ENCODE peak calls at places on chromosomes 3 and 15, in nine cellular contexts. E is NCI-H1105 treated with DMSO at 0.1 percent for 48 hours; O is T-helper 9 cell; C is sigmoid colon; S is iPS DF 6.9; U is CD8-positive, alpha-beta memory T cell; R is NCI-H1694 treated with DMSO at 0.1 percent for 48 hours; F is astrocyte; V is LHCN-M2. H is an unnamed sample.

GRCh38 chr3:40237892-40238571 is 71.5 kb upstream of the EIF1B start:
- DNase-seq in C (no peak), E (no peak), S (peak), O (no peak), V (peak), F (no peak), R (no peak), U (no peak), H (no peak)

GRCh38 chr3:169390310-169390731 is 273.2 kb downstream of the MECOM start:
- DNase-seq in E (peak), V (no peak), U (no peak), S (no peak), O (no peak), C (no peak), F (peak), R (no peak), H (no peak)

GRCh38 chr3:95511915-95512314 is 1302.5 kb upstream of the EPHA6 start:
- DNase-seq in R (no peak), F (no peak), C (no peak), S (no peak), V (no peak), E (no peak), U (no peak), O (no peak), H (no peak)

GRCh38 chr3:184176377-184177330 is 2.0 kb downstream of the AP2M1 start:
- DNase-seq in U (no peak), F (peak), R (no peak), C (peak), E (no peak), O (no peak), S (no peak), V (peak), H (no peak)

GRCh38 chr15:29196306-29196705 is 73.3 kb downstream of the NSMCE3 start:
- DNase-seq in C (no peak), V (no peak), E (no peak), U (no peak), F (no peak), S (peak), R (no peak), O (no peak), H (no peak)

GRCh38 chr15:69118089-69118488 is 42.3 kb upstream of the GLCE start:
- DNase-seq in O (no peak), C (no peak), F (no peak), V (peak), E (no peak), U (no peak), R (no peak), S (no peak), H (no peak)

GRCh38 chr15:31162721-31163510 is 61.4 kb upstream of the TRPM1 start:
- DNase-seq in E (no peak), F (no peak), O (no peak), U (no peak), S (no peak), R (no peak), C (no peak), V (no peak), H (no peak)

GRCh38 chr15:75200765-75201608 is 695 bp upstream of the C15orf39 start:
- DNase-seq in F (no peak), U (no peak), C (peak), E (peak), V (peak), O (peak), S (no peak), R (no peak), H (no peak)

GRCh38 chr15:99421172-99421656 is 144.6 kb upstream of the MEF2A start:
- DNase-seq in E (no peak), C (peak), F (no peak), S (no peak), O (no peak), R (no peak), U (no peak), V (no peak), H (no peak)

GRCh38 chr3:168620854-168621253 is 525.1 kb upstream of the GOLIM4 start:
- DNase-seq in S (peak), O (no peak), C (no peak), E (peak), U (no peak), F (no peak), V (no peak), R (peak), H (peak)

GRCh38 chr15:50077655-50078054 is 41.4 kb downstream of the ATP8B4 start:
- DNase-seq in O (no peak), R (no peak), V (no peak), C (no peak), U (no peak), F (no peak), E (no peak), S (no peak), H (no peak)

GRCh38 chr3:149919509-149919908 is 51.2 kb downstream of the PFN2 start:
- DNase-seq in O (no peak), C (no peak), S (no peak), F (no peak), R (no peak), E (no peak), V (no peak), U (no peak), H (no peak)

GRCh38 chr3:72907131-72907697 is 19.4 kb downstream of the GXYLT2 start:
- DNase-seq in E (no peak), O (no peak), U (no peak), F (peak), C (peak), V (peak), S (no peak), R (no peak), H (no peak)

GRCh38 chr3:186953011-186953487 is 22.7 kb downstream of the ST6GAL1 start:
- DNase-seq in O (no peak), V (peak), U (no peak), E (no peak), R (no peak), C (no peak), F (peak), S (no peak), H (no peak)

GRCh38 chr3:178637802-178638201 is 101.6 kb downstream of the KCNMB2 start:
- DNase-seq in F (no peak), E (no peak), S (no peak), R (no peak), U (no peak), C (no peak), O (no peak), V (no peak), H (no peak)

GRCh38 chr3:152173627-152174026 is 95.1 kb upstream of the MBNL1 start:
- DNase-seq in C (no peak), R (no peak), O (no peak), E (no peak), U (no peak), V (no peak), S (no peak), F (no peak), H (no peak)

GRCh38 chr15:85639752-85640381 is 154.9 kb downstream of the KLHL25 start:
- DNase-seq in E (no peak), U (no peak), F (peak), R (no peak), S (no peak), C (no peak), O (no peak), V (peak), H (no peak)

GRCh38 chr3:42476225-42477160 is 25.9 kb upstream of the VIPR1 start:
- DNase-seq in S (no peak), V (no peak), C (no peak), R (no peak), O (no peak), E (no peak), F (no peak), U (no peak), H (no peak)

GRCh38 chr15:57235865-57236264 is 140.4 kb upstream of the CGNL1 start:
- DNase-seq in F (peak), V (peak), O (no peak), U (no peak), R (peak), C (no peak), E (peak), S (no peak), H (no peak)

GRCh38 chr15:70585707-70586034 is 177.7 kb downstream of the UACA start:
- DNase-seq in C (no peak), V (no peak), S (no peak), U (no peak), E (no peak), F (no peak), O (no peak), R (no peak), H (no peak)

H was measured in NCI-H1092 treated with DMSO at 0.1 percent for 48 hours.